ENCODE peak calls at places on chromosomes 3 and 15, in six cellular contexts. One of them, this sample, is unnamed.

GRCh38 chr15:69298697-69299441 is at the start of gene PAQR5:
- DNase-seq in activated CD4-positive, alpha-beta T cell treated with anti-CD3 and anti-CD28 coated beads for 24 hours: no peak
- DNase-seq in HTR-8/SVneo: peak
- DNase-seq in fibroblast of villous mesenchyme: peak
- DNase-seq in ELF-1: peak
- DNase-seq in activated naive CD8-positive, alpha-beta T cell treated with anti-CD3 and anti-CD28 coated beads for 36 hours: peak
- DNase-seq in this sample: peak

GRCh38 chr15:85137507-85138175 is 156.0 kb downstream of the PDE8A start:
- DNase-seq in fibroblast of villous mesenchyme: peak
- DNase-seq in activated CD4-positive, alpha-beta T cell treated with anti-CD3 and anti-CD28 coated beads for 24 hours: no peak
- DNase-seq in HTR-8/SVneo: no peak
- DNase-seq in activated naive CD8-positive, alpha-beta T cell treated with anti-CD3 and anti-CD28 coated beads for 36 hours: no peak
- DNase-seq in ELF-1: peak
- DNase-seq in this sample: no peak

GRCh38 chr3:33355611-33356010 is 78.4 kb downstream of the FBXL2 start:
- DNase-seq in fibroblast of villous mesenchyme: peak
- DNase-seq in activated CD4-positive, alpha-beta T cell treated with anti-CD3 and anti-CD28 coated beads for 24 hours: no peak
- DNase-seq in HTR-8/SVneo: no peak
- DNase-seq in ELF-1: no peak
- DNase-seq in activated naive CD8-positive, alpha-beta T cell treated with anti-CD3 and anti-CD28 coated beads for 36 hours: no peak
- DNase-seq in this sample: peak

GRCh38 chr3:77468408-77469045 is 428.6 kb downstream of the ROBO2 start:
- DNase-seq in ELF-1: no peak
- DNase-seq in fibroblast of villous mesenchyme: no peak
- DNase-seq in HTR-8/SVneo: no peak
- DNase-seq in activated CD4-positive, alpha-beta T cell treated with anti-CD3 and anti-CD28 coated beads for 24 hours: no peak
- DNase-seq in activated naive CD8-positive, alpha-beta T cell treated with anti-CD3 and anti-CD28 coated beads for 36 hours: no peak
- DNase-seq in this sample: peak

GRCh38 chr15:23599053-23599452 is 33.6 kb downstream of the MKRN3 start:
- DNase-seq in fibroblast of villous mesenchyme: no peak
- DNase-seq in HTR-8/SVneo: no peak
- DNase-seq in activated CD4-positive, alpha-beta T cell treated with anti-CD3 and anti-CD28 coated beads for 24 hours: no peak
- DNase-seq in activated naive CD8-positive, alpha-beta T cell treated with anti-CD3 and anti-CD28 coated beads for 36 hours: no peak
- DNase-seq in ELF-1: no peak
- DNase-seq in this sample: no peak

GRCh38 chr15:90882781-90883525 is 1.4 kb upstream of the FES start:
- DNase-seq in fibroblast of villous mesenchyme: no peak
- DNase-seq in activated CD4-positive, alpha-beta T cell treated with anti-CD3 and anti-CD28 coated beads for 24 hours: no peak
- DNase-seq in HTR-8/SVneo: no peak
- DNase-seq in ELF-1: no peak
- DNase-seq in activated naive CD8-positive, alpha-beta T cell treated with anti-CD3 and anti-CD28 coated beads for 36 hours: no peak
- DNase-seq in this sample: no peak

GRCh38 chr3:124976378-124976777 is 41.8 kb upstream of the MUC13 start:
- DNase-seq in fibroblast of villous mesenchyme: no peak
- DNase-seq in activated naive CD8-positive, alpha-beta T cell treated with anti-CD3 and anti-CD28 coated beads for 36 hours: no peak
- DNase-seq in ELF-1: no peak
- DNase-seq in activated CD4-positive, alpha-beta T cell treated with anti-CD3 and anti-CD28 coated beads for 24 hours: no peak
- DNase-seq in HTR-8/SVneo: no peak
- DNase-seq in this sample: no peak

GRCh38 chr15:81338422-81339007 is 14.6 kb upstream of the STARD5 start:
- DNase-seq in fibroblast of villous mesenchyme: peak
- DNase-seq in ELF-1: no peak
- DNase-seq in activated CD4-positive, alpha-beta T cell treated with anti-CD3 and anti-CD28 coated beads for 24 hours: no peak
- DNase-seq in HTR-8/SVneo: peak
- DNase-seq in activated naive CD8-positive, alpha-beta T cell treated with anti-CD3 and anti-CD28 coated beads for 36 hours: no peak
- DNase-seq in this sample: peak

GRCh38 chr3:170278632-170279031 is 56.4 kb downstream of the PRKCI start:
- DNase-seq in activated CD4-positive, alpha-beta T cell treated with anti-CD3 and anti-CD28 coated beads for 24 hours: no peak
- DNase-seq in fibroblast of villous mesenchyme: no peak
- DNase-seq in HTR-8/SVneo: no peak
- DNase-seq in ELF-1: no peak
- DNase-seq in activated naive CD8-positive, alpha-beta T cell treated with anti-CD3 and anti-CD28 coated beads for 36 hours: no peak
- DNase-seq in this sample: no peak

GRCh38 chr3:134640872-134641470 is 9.9 kb downstream of the KY start:
- DNase-seq in activated CD4-positive, alpha-beta T cell treated with anti-CD3 and anti-CD28 coated beads for 24 hours: no peak
- DNase-seq in activated naive CD8-positive, alpha-beta T cell treated with anti-CD3 and anti-CD28 coated beads for 36 hours: no peak
- DNase-seq in fibroblast of villous mesenchyme: peak
- DNase-seq in HTR-8/SVneo: peak
- DNase-seq in ELF-1: peak
- DNase-seq in this sample: peak

GRCh38 chr3:194749631-194750271 is 64.1 kb downstream of the FAM43A start:
- DNase-seq in ELF-1: peak
- DNase-seq in fibroblast of villous mesenchyme: peak
- DNase-seq in HTR-8/SVneo: no peak
- DNase-seq in activated naive CD8-positive, alpha-beta T cell treated with anti-CD3 and anti-CD28 coated beads for 36 hours: no peak
- DNase-seq in activated CD4-positive, alpha-beta T cell treated with anti-CD3 and anti-CD28 coated beads for 24 hours: no peak
- DNase-seq in this sample: no peak

GRCh38 chr3:139982404-139982803 is 47.4 kb downstream of the CLSTN2 start:
- DNase-seq in activated CD4-positive, alpha-beta T cell treated with anti-CD3 and anti-CD28 coated beads for 24 hours: no peak
- DNase-seq in HTR-8/SVneo: peak
- DNase-seq in activated naive CD8-positive, alpha-beta T cell treated with anti-CD3 and anti-CD28 coated beads for 36 hours: no peak
- DNase-seq in ELF-1: no peak
- DNase-seq in fibroblast of villous mesenchyme: no peak
- DNase-seq in this sample: peak

GRCh38 chr15:55549305-55549704 is 38.8 kb downstream of the PYGO1 start:
- DNase-seq in activated naive CD8-positive, alpha-beta T cell treated with anti-CD3 and anti-CD28 coated beads for 36 hours: no peak
- DNase-seq in HTR-8/SVneo: no peak
- DNase-seq in activated CD4-positive, alpha-beta T cell treated with anti-CD3 and anti-CD28 coated beads for 24 hours: no peak
- DNase-seq in ELF-1: no peak
- DNase-seq in fibroblast of villous mesenchyme: no peak
- DNase-seq in this sample: no peak

GRCh38 chr3:61146010-61146569 is 105.2 kb downstream of the FHIT start:
- DNase-seq in ELF-1: no peak
- DNase-seq in fibroblast of villous mesenchyme: no peak
- DNase-seq in activated CD4-positive, alpha-beta T cell treated with anti-CD3 and anti-CD28 coated beads for 24 hours: no peak
- DNase-seq in activated naive CD8-positive, alpha-beta T cell treated with anti-CD3 and anti-CD28 coated beads for 36 hours: no peak
- DNase-seq in HTR-8/SVneo: no peak
- DNase-seq in this sample: no peak

GRCh38 chr15:79562538-79563298 is 130.6 kb downstream of the MINAR1 start:
- DNase-seq in ELF-1: no peak
- DNase-seq in activated naive CD8-positive, alpha-beta T cell treated with anti-CD3 and anti-CD28 coated beads for 36 hours: no peak
- DNase-seq in fibroblast of villous mesenchyme: no peak
- DNase-seq in HTR-8/SVneo: no peak
- DNase-seq in activated CD4-positive, alpha-beta T cell treated with anti-CD3 and anti-CD28 coated beads for 24 hours: no peak
- DNase-seq in this sample: no peak

GRCh38 chr3:176431986-176432385 is 765.3 kb downstream of the TBL1XR1 start:
- DNase-seq in activated naive CD8-positive, alpha-beta T cell treated with anti-CD3 and anti-CD28 coated beads for 36 hours: no peak
- DNase-seq in activated CD4-positive, alpha-beta T cell treated with anti-CD3 and anti-CD28 coated beads for 24 hours: no peak
- DNase-seq in HTR-8/SVneo: no peak
- DNase-seq in ELF-1: no peak
- DNase-seq in fibroblast of villous mesenchyme: no peak
- DNase-seq in this sample: no peak

This sample was measured in A673.